ENCODE peak calls at places on chromosome 22, in five cellular contexts. D is nephron progenitor cell, Z is cardiac muscle cell, P is left colon, T is left lung. N is an unnamed sample.
A peak's percentile ranks its signal among the peaks of the same experiment; 100 is the strongest.

GRCh38 chr22:26556904-26557303 is 33.0 kb downstream of the TPST2 start:
- DNase-seq in D (no peak), Z (no peak), P (no peak), T (no peak), N (no peak)

GRCh38 chr22:42160251-42160650 is 29.6 kb upstream of the CYP2D6 start:
- DNase-seq in D (no peak), Z (no peak), P (no peak), T (no peak), N (no peak)

GRCh38 chr22:35301370-35301874 is 1.7 kb downstream of the TOM1 start:
- DNase-seq in D (no peak), Z (no peak), P (no peak), T (peak; percentile 87), N (peak; percentile 20)

GRCh38 chr22:37176464-37177061 is 11.5 kb downstream of the C1QTNF6 start:
- DNase-seq in D (no peak), Z (no peak), P (peak; percentile 62), T (peak; percentile 82), N (peak; percentile 30)

GRCh38 chr22:42794551-42795510 is 62.2 kb downstream of the ARFGAP3 start:
- DNase-seq in D (no peak), Z (peak; percentile 26), P (peak; percentile 18), T (no peak), N (no peak)

GRCh38 chr22:38316340-38317236 is 645 bp downstream of the CSNK1E start:
- DNase-seq in D (peak; percentile 61), Z (peak; percentile 61), P (peak; percentile 63), T (peak; percentile 64), N (peak; percentile 78)

GRCh38 chr22:46797355-46797754 is 34.9 kb downstream of the TBC1D22A start:
- DNase-seq in D (no peak), Z (peak; percentile 41), P (no peak), T (no peak), N (no peak)

GRCh38 chr22:21564411-21564810 is 3.1 kb upstream of the UBE2L3 start:
- DNase-seq in D (no peak), Z (no peak), P (no peak), T (no peak), N (no peak)

GRCh38 chr22:38869663-38870062 is 2.4 kb downstream of the CBX6 start:
- DNase-seq in D (no peak), Z (no peak), P (no peak), T (no peak), N (no peak)

GRCh38 chr22:46150615-46151423 is 493 bp downstream of the PPARA start:
- DNase-seq in D (peak; percentile 61), Z (no peak), P (no peak), T (peak; percentile 50), N (peak; percentile 88)

GRCh38 chr22:46064236-46064965 is 85.9 kb upstream of the PPARA start:
- DNase-seq in D (no peak), Z (no peak), P (peak; percentile 25), T (peak; percentile 30), N (no peak)

GRCh38 chr22:27213766-27214581 is 556.6 kb downstream of the MIAT start:
- DNase-seq in D (no peak), Z (no peak), P (peak; percentile 52), T (peak; percentile 63), N (no peak)

GRCh38 chr22:49160261-49161001 is 667.2 kb downstream of the BRD1 start:
- DNase-seq in D (no peak), Z (no peak), P (no peak), T (peak; percentile 15), N (no peak)

GRCh38 chr22:33579448-33580093 is 340.7 kb downstream of the LARGE1 start:
- DNase-seq in D (peak; percentile 69), Z (peak; percentile 78), P (peak; percentile 41), T (no peak), N (peak; percentile 35)

GRCh38 chr22:19812910-19813309 is 41.8 kb downstream of the GNB1L start:
- DNase-seq in D (no peak), Z (no peak), P (no peak), T (no peak), N (no peak)

GRCh38 chr22:25139062-25139461 is 60.6 kb upstream of the CRYBB3 start:
- DNase-seq in D (no peak), Z (no peak), P (peak; percentile 60), T (no peak), N (no peak)

GRCh38 chr22:29555065-29555644 is 1.6 kb upstream of the THOC5 start:
- DNase-seq in D (no peak), Z (no peak), P (no peak), T (no peak), N (no peak)

GRCh38 chr22:48683640-48684039 is 1144.0 kb downstream of the BRD1 start:
- DNase-seq in D (no peak), Z (no peak), P (no peak), T (no peak), N (no peak)

GRCh38 chr22:22952531-22953295 is 65.1 kb downstream of the IGLL5 start:
- DNase-seq in D (no peak), Z (no peak), P (no peak), T (no peak), N (no peak)

GRCh38 chr22:43837666-43838065 is 24.6 kb downstream of the SULT4A1 start:
- DNase-seq in D (no peak), Z (no peak), P (no peak), T (no peak), N (no peak)

GRCh38 chr22:31647066-31647465 is 14.9 kb downstream of the PISD start:
- DNase-seq in D (no peak), Z (no peak), P (no peak), T (no peak), N (no peak)

GRCh38 chr22:24536089-24536488 is 18.8 kb downstream of the GUCD1 start:
- DNase-seq in D (no peak), Z (no peak), P (no peak), T (no peak), N (no peak)

GRCh38 chr22:25970348-25970995 is 198.8 kb upstream of the SEZ6L start:
- DNase-seq in D (no peak), Z (peak; percentile 17), P (no peak), T (no peak), N (no peak)

GRCh38 chr22:17924735-17925727 is 99.3 kb downstream of the MICAL3 start:
- DNase-seq in D (no peak), Z (no peak), P (no peak), T (no peak), N (no peak)

N was measured in K562.